ENCODE peak calls at places on chromosomes 16 and 17, in nine cellular contexts. J, U, M, A, Q, Z, K, G and C are unnamed samples.

GRCh38 chr16:88208112-88208511 is 174.6 kb upstream of the ZNF469 start:
- DNase-seq in A (no peak), J (no peak), Z (no peak), Q (no peak), U (no peak), M (no peak), K (no peak), G (no peak), C (no peak)

GRCh38 chr17:50184057-50184456 is 17.4 kb downstream of the COL1A1 start:
- DNase-seq in J (peak), M (no peak), K (peak), U (no peak), G (no peak), A (no peak), Z (no peak), Q (no peak), C (no peak)

GRCh38 chr17:80482555-80483308 is 6.3 kb upstream of the NPTX1 start:
- DNase-seq in A (no peak), M (no peak), Q (no peak), J (no peak), K (peak), G (no peak), Z (no peak), U (no peak), C (no peak)

GRCh38 chr17:79171152-79171551 is 96.5 kb downstream of the ENGASE start:
- DNase-seq in A (no peak), K (no peak), Q (no peak), M (no peak), J (no peak), U (no peak), G (no peak), Z (no peak), C (no peak)

GRCh38 chr17:1580979-1581676 is 18.5 kb upstream of the PITPNA start:
- DNase-seq in J (no peak), M (no peak), Q (no peak), Z (no peak), K (no peak), U (no peak), A (no peak), G (no peak), C (no peak)

GRCh38 chr16:86898386-86898785 is 320.0 kb downstream of the FOXL1 start:
- DNase-seq in A (no peak), J (no peak), U (no peak), Z (no peak), M (no peak), Q (no peak), G (no peak), K (no peak), C (no peak)

GRCh38 chr16:17571499-17572093 is 100.8 kb upstream of the XYLT1 start:
- DNase-seq in U (no peak), Z (no peak), A (no peak), Q (no peak), M (no peak), J (no peak), G (no peak), K (peak), C (no peak)

GRCh38 chr17:62090868-62091267 is 25.8 kb upstream of the MED13 start:
- DNase-seq in J (no peak), Z (no peak), K (no peak), G (no peak), A (no peak), U (no peak), Q (no peak), M (no peak), C (no peak)

GRCh38 chr17:58993322-58993721 is 113.4 kb downstream of the TRIM37 start:
- DNase-seq in J (no peak), M (no peak), A (no peak), K (peak), G (no peak), Q (no peak), Z (no peak), U (no peak), C (no peak)

GRCh38 chr17:58986005-58986404 is 120.7 kb downstream of the TRIM37 start:
- DNase-seq in M (no peak), G (no peak), J (no peak), Z (no peak), U (no peak), A (no peak), Q (no peak), K (no peak), C (no peak)

GRCh38 chr17:58991718-58992331 is 114.9 kb downstream of the TRIM37 start:
- DNase-seq in J (no peak), M (no peak), U (no peak), A (no peak), K (peak), Z (no peak), Q (no peak), G (no peak), C (no peak)

GRCh38 chr17:58985265-58985810 is 121.3 kb downstream of the TRIM37 start:
- DNase-seq in Q (no peak), U (no peak), J (no peak), A (no peak), K (no peak), G (no peak), Z (no peak), M (no peak), C (no peak)

GRCh38 chr17:58989629-58990028 is 117.1 kb downstream of the TRIM37 start:
- DNase-seq in Z (no peak), M (no peak), J (no peak), G (no peak), A (no peak), K (no peak), Q (no peak), U (no peak), C (no peak)
- TF ChIP-seq CTCF in Z (no peak), M (no peak), J (no peak), G (no peak), A (no peak), K (no peak), Q (no peak), U (no peak), C (no peak)

GRCh38 chr16:391885-392335 is 5.1 kb upstream of the NME4 start:
- DNase-seq in G (no peak), M (no peak), A (peak), U (no peak), Z (peak), K (peak), Q (no peak), J (peak), C (no peak)

GRCh38 chr16:381788-382717 is at the start of gene PGAP6:
- DNase-seq in U (peak), A (no peak), J (no peak), K (peak), G (no peak), Z (no peak), Q (peak), M (no peak), C (no peak)

GRCh38 chr16:383326-384020 is 1.7 kb upstream of the PGAP6 start:
- DNase-seq in Q (peak), G (no peak), J (no peak), M (no peak), K (no peak), Z (no peak), A (no peak), U (peak), C (no peak)

GRCh38 chr16:389317-389716 is 7.5 kb upstream of the PGAP6 start:
- DNase-seq in K (no peak), M (no peak), J (no peak), Z (no peak), U (no peak), A (no peak), Q (no peak), G (no peak), C (no peak)

DNA sequence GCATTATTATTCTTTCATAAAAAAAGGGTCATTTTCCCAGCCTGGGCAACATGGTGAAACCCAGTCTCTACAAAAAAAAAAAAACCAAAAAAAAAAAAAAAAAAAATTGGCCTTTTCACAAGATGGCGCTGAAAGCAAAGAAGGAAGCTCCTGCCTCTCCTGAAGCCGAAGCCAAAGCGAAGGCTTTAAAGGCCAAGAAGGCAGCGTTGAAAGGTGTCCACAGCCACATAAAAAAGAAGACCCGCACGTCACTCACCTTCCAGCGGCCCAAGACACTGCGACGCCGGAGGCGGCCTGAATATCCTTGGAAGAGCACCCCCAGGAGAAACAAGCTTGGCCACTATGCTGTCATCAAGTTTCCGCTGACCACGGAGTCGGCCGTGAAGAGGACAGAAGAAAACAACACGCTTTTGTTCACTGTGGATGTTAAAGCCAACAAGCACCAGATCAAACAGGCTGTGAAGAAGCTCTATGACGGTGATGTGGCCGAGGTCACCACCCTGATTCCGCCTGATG is 4.9 kb upstream of the PGAP6 start:
- DNase-seq in Z (no peak), Q (peak), K (no peak), A (peak), M (no peak), G (no peak), J (no peak), U (no peak), C (no peak)
- TF ChIP-seq CTCF in Z (no peak), Q (no peak), K (no peak), A (no peak), M (no peak), G (no peak), J (no peak), U (no peak), C (no peak)

GRCh38 chr17:81904600-81905423 is 2.8 kb downstream of the NPB start:
- DNase-seq in U (no peak), J (no peak), M (no peak), Z (no peak), K (no peak), A (no peak), G (no peak), Q (no peak), C (no peak)

GRCh38 chr17:81905993-81906392 is 4.0 kb downstream of the NPB start:
- DNase-seq in M (no peak), Q (no peak), Z (no peak), U (no peak), G (no peak), A (no peak), J (no peak), K (no peak), C (no peak)

GRCh38 chr17:81907219-81908145 is 3.7 kb downstream of the PCYT2 start:
- DNase-seq in M (no peak), K (no peak), J (no peak), Z (no peak), A (no peak), U (no peak), G (no peak), Q (no peak), C (no peak)

GRCh38 chr17:81905424-81905875 is 3.4 kb downstream of the NPB start:
- DNase-seq in J (no peak), U (no peak), K (no peak), G (no peak), A (no peak), Q (no peak), M (no peak), Z (no peak), C (no peak)

GRCh38 chr17:81906476-81907218 is 4.6 kb downstream of the PCYT2 start:
- DNase-seq in G (no peak), M (no peak), A (no peak), J (no peak), K (no peak), Z (no peak), U (peak), Q (no peak), C (no peak)
- TF ChIP-seq CTCF in G (no peak), M (no peak), A (no peak), J (no peak), K (no peak), Z (no peak), U (no peak), Q (no peak), C (no peak)

DNA sequence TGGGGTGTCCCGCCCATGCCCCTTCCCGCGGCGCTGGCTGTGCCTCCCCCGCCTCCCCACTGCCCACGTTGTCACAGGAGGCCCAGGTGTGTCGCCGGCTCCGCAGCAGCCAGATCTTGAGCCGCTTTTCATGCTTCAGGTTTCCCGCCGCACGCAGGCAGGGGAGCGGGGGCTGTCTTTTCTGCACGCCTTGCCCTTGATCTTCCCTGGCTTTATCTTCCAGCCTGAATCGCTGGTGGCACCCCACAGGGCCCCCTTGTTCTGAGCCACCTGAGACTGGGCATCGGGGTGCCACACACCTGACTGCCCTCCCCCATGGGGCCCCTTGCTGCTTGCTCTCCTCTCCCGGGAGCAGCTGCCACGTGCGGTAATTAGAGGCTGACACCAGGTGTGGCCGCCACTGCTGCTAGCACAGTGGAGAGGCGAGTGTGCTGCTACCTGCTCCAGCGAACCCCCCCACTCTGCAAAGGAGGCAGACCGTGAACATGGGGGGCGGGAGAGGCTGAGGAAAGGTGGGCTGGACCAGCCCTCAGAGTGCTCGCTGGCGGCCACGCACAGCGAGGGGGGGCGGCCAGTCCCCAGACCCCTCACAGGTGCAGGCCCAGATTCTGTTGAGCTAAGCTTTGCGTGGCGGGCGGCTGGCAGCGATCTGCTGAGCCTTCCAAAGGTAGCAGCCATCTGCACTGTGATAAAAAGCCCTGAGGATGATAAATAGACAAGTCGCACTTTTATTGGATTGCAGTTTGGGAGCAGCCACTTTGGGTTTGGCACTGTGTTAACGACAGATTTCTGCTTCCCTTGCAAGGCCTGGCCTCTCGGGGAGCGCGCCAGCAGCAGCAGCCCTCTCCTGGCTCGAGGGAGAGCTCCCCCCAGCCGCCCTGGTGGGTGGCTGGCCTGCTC is 168.0 kb upstream of the GSE1 start:
- DNase-seq in G (no peak), U (no peak), Q (no peak), M (peak), J (no peak), K (no peak), Z (no peak), A (no peak), C (no peak)
- TF ChIP-seq CTCF in G (no peak), U (no peak), Q (no peak), M (no peak), J (no peak), K (no peak), Z (no peak), A (no peak), C (no peak)

DNA sequence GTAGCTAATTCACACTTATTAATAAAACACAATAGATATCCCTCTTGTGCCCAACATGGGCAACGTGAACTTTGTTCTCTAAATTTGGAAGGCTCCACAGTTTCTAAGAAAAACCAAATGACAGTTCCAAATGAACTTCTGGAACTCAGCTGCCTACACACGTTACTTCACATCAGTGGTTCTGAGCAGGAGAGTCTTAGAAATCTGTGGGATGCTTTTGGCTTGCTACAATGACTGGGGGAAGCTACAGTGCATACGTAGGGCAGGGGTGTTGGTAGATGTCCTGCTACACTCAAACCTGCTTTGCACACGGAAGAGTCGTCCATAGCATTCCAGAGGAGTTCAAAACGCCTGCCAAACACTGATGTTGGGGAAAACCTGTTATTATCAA is 8.0 kb downstream of the TXNDC11 start:
- DNase-seq in J (no peak), Q (no peak), Z (no peak), K (no peak), U (no peak), A (no peak), G (no peak), M (no peak), C (no peak)
- TF ChIP-seq CTCF in J (no peak), Q (no peak), Z (no peak), K (no peak), U (no peak), A (no peak), G (no peak), M (no peak), C (no peak)

GRCh38 chr17:47953945-47954344 is 3.7 kb downstream of the PRR15L start:
- DNase-seq in Q (no peak), M (no peak), A (no peak), K (no peak), G (no peak), J (no peak), U (no peak), Z (no peak), C (no peak)
- TF ChIP-seq CTCF in Q (no peak), M (no peak), A (peak), K (no peak), G (no peak), J (no peak), U (no peak), Z (no peak), C (no peak)

GRCh38 chr16:25707982-25708583 is 16.3 kb downstream of the HS3ST4 start:
- DNase-seq in Q (no peak), U (no peak), Z (no peak), J (peak), K (no peak), A (no peak), G (no peak), M (no peak), C (no peak)
- TF ChIP-seq CTCF in Q (no peak), U (peak), Z (no peak), J (peak), K (no peak), A (peak), G (peak), M (peak), C (peak)